ENCODE peak calls at places on chromosomes 12 and 14, in ten cellular contexts. D is upper lobe of right lung; O is neural progenitor cell; R is CD8-positive, alpha-beta memory T cell; P is fibroblast of lung; F is mesendoderm; Q is Peyer's patch; V is K562; M is sigmoid colon; A is mammary epithelial cell. E is an unnamed sample. For H3K27me3, the result is how much of the 10 kb centered on the place peaks cover.

GRCh38 chr12:131755305-131756113 is 44.6 kb downstream of the SFSWAP start:
- DNase-seq in O (peak), M (no peak), A (no peak), D (no peak), V (peak), Q (no peak), R (peak), F (peak), P (peak), E (no peak)

GRCh38 chr14:36513451-36514277 is 6.4 kb downstream of the NKX2-1 start:
- DNase-seq in P (no peak), D (peak), O (peak), V (no peak), R (no peak), F (peak), A (no peak), M (no peak), Q (no peak), E (no peak)

GRCh38 chr12:82479511-82479910 is 121.2 kb downstream of the METTL25 start:
- DNase-seq in D (no peak), O (peak), A (peak), M (no peak), F (no peak), Q (no peak), V (no peak), R (no peak), P (peak), E (no peak)

GRCh38 chr12:115752913-115753726 is 524.4 kb downstream of the MED13L start:
- DNase-seq in Q (peak), M (no peak), P (peak), V (peak), A (peak), F (peak), O (peak), R (no peak), D (no peak), E (peak)

GRCh38 chr12:28132398-28132797 is 57.9 kb upstream of the CCDC91 start:
- DNase-seq in F (no peak), O (no peak), V (no peak), A (no peak), Q (no peak), R (no peak), P (no peak), D (no peak), M (no peak), E (no peak)

GRCh38 chr12:100476013-100476751 is 2.5 kb downstream of the NR1H4 start:
- DNase-seq in A (no peak), O (no peak), M (no peak), V (no peak), P (no peak), R (no peak), D (no peak), Q (no peak), F (peak), E (no peak)

GRCh38 chr14:50964683-50965390 is 20.6 kb upstream of the PYGL start:
- DNase-seq in Q (peak), P (peak), F (no peak), A (peak), V (no peak), M (peak), O (no peak), D (no peak), R (no peak), E (peak)

GRCh38 chr14:95300002-95300696 is 19.6 kb downstream of the CLMN start:
- DNase-seq in R (no peak), F (no peak), A (no peak), V (no peak), P (no peak), M (no peak), Q (no peak), O (no peak), D (no peak), E (no peak)

GRCh38 chr14:62694075-62694474 is 351.2 kb downstream of the KCNH5 start:
- DNase-seq in R (no peak), Q (no peak), F (no peak), O (no peak), P (peak), V (no peak), M (no peak), A (peak), D (no peak), E (no peak)

GRCh38 chr12:57390174-57390573 is 40.7 kb downstream of the R3HDM2 start:
- DNase-seq in R (no peak), M (no peak), O (no peak), F (no peak), P (no peak), V (no peak), D (no peak), Q (no peak), A (no peak), E (no peak)

GRCh38 chr12:53047221-53048032 is 2.4 kb upstream of the TNS2 start:
- DNase-seq in A (no peak), V (peak), R (peak), D (peak), O (peak), P (peak), F (peak), Q (peak), M (peak), E (no peak)

GRCh38 chr12:96241484-96242256 is 47.5 kb downstream of the ELK3 start:
- DNase-seq in V (no peak), A (no peak), P (peak), R (peak), O (no peak), M (peak), Q (peak), D (no peak), F (peak), E (peak)

GRCh38 chr12:127014079-127014478 is 1252.9 kb upstream of the TMEM132C start:
- DNase-seq in O (no peak), P (no peak), R (no peak), M (no peak), V (no peak), A (no peak), Q (no peak), F (no peak), D (no peak), E (no peak)

GRCh38 chr14:93727917-93728650 is 60.2 kb downstream of the PRIMA1 start:
- DNase-seq in A (no peak), P (no peak), R (no peak), Q (no peak), M (no peak), O (no peak), D (peak), V (no peak), F (no peak), E (no peak)

GRCh38 chr14:78697341-78697740 is 527.2 kb downstream of the NRXN3 start:
- DNase-seq in F (peak), O (peak), A (peak), D (no peak), R (no peak), Q (no peak), P (peak), V (no peak), M (no peak), E (no peak)

GRCh38 chr12:107200394-107200793 is 107.0 kb upstream of the CRY1 start:
- DNase-seq in O (no peak), Q (no peak), R (no peak), A (peak), M (no peak), F (peak), P (peak), D (no peak), V (no peak), E (no peak)

GRCh38 chr12:126874427-126875026 is 1392.4 kb upstream of the TMEM132C start:
- DNase-seq in F (peak), V (peak), D (peak), R (peak), Q (peak), P (no peak), M (peak), A (peak), O (peak), E (no peak)

GRCh38 chr12:102521662-102522277 is 41.4 kb upstream of the IGF1 start:
- DNase-seq in D (no peak), A (no peak), F (no peak), V (no peak), Q (no peak), R (no peak), O (no peak), M (no peak), P (no peak), E (no peak)

GRCh38 chr14:101360045-101360931 is 201.0 kb upstream of the DIO3 start:
- DNase-seq in Q (peak), P (peak), V (peak), F (no peak), O (no peak), R (no peak), M (peak), A (no peak), D (no peak), E (peak)

GRCh38 chr14:55699131-55700057 is 119.4 kb downstream of the KTN1 start:
- DNase-seq in A (peak), Q (no peak), F (peak), P (peak), V (no peak), R (no peak), O (no peak), D (no peak), M (no peak), E (no peak)

GRCh38 chr14:105486974-105487448 is 325 bp downstream of the CRIP1 start:
- DNase-seq in Q (peak), P (no peak), F (no peak), M (peak), V (no peak), A (no peak), D (no peak), R (peak), O (peak), E (peak)
- H3K27ac ChIP-seq in Q (peak), P (no peak), F (no peak), M (peak), V (no peak), A (no peak), D (peak), R (peak), O (no peak), E (peak)

DNA sequence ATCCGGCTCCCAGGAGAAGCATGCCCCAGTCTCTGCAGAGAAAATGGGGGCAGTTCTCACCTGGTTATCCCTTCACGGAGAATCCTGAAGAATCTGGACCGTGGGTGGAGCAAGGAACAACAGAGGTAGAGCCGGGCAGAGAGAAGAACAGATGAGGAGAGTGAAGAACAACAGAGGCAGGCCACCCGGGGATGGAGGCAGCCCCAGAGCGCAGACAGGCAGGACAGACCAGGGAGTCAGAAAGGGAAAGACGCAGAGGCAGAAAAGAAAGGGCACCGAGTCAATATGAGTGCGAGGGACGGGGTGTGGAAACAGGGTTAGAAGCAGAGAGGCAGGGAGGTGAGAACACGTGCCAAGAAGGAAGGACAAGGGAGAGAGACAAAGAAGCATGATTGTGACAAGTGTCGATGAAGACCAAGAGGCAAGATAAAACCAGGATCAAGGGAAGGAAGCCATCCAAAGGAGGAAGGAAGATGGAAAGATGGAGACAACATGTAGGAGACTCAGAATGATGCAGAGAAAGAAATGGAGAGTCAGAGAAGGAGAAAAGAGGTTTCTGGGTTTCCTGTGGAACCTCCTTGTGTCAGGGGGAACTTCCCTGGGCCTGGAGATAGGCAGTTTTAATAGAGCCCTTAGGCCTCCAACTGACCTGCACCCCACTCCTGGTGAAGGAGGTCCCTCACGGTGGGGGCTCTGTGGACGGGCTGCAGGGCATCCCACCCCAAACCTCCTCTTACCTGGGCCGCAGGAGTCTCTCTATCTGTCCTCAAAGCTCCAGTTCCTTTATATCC is at the start of gene MYH6:
- DNase-seq in P (no peak), O (no peak), M (no peak), F (no peak), Q (no peak), R (no peak), A (no peak), V (no peak), D (no peak), E (no peak)
- H3K27me3 ChIP-seq in P (under half), O (under half), M (under half), F (under half), Q (under half), R (under half), A (under half), V (half or more), D (under half), E (under half)

DNA sequence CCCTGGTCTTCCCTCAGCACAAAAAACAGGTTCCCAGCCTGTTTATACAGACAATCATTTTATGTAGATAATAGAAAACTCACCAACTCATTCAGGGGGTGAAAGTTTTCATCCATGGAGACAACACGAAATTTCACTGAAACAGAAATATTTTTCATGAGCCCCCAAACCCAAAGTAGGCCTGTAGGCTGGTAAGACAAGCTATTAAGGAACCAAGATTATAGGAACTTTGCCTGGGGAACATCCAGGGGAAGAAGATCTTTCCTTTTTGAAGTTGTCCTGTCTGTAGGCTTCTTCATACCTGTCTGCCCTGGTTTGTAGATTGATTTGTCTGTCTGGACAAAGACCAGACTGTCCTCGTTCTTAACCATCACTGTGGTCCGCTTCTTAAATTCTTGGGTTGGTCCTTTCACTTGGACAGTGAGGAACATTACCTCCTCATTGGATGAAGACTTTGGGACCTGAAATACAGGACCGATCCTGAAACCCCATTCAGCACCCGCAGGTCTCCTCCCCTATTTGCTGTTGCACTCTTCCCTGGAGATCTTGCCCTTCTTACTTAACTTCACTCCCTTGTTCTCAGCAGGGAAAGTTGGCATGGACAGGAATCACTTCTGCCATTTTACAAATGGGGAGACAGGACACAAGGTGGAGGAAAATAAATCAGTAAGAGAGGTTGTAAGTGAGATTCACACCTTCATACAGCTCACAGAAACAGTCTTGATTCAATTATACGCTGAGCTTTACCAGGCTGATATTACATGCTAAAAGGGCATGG is 3.5 kb downstream of the A2M start:
- DNase-seq in Q (no peak), D (no peak), V (no peak), O (no peak), F (no peak), M (no peak), A (no peak), P (no peak), R (no peak), E (no peak)
- H3K27ac ChIP-seq in Q (no peak), D (peak), V (no peak), O (no peak), F (no peak), M (peak), A (no peak), P (no peak), R (no peak), E (peak)

GRCh38 chr12:105300883-105301282 is 29.6 kb upstream of the C12orf75 start:
- DNase-seq in A (no peak), Q (no peak), F (no peak), V (no peak), M (no peak), D (no peak), R (no peak), O (no peak), P (no peak), E (no peak)
- H3K27me3 ChIP-seq in A (under half), Q (under half), F (under half), V (under half), M (under half), D (under half), R (under half), O (under half), P (under half), E (under half)

DNA sequence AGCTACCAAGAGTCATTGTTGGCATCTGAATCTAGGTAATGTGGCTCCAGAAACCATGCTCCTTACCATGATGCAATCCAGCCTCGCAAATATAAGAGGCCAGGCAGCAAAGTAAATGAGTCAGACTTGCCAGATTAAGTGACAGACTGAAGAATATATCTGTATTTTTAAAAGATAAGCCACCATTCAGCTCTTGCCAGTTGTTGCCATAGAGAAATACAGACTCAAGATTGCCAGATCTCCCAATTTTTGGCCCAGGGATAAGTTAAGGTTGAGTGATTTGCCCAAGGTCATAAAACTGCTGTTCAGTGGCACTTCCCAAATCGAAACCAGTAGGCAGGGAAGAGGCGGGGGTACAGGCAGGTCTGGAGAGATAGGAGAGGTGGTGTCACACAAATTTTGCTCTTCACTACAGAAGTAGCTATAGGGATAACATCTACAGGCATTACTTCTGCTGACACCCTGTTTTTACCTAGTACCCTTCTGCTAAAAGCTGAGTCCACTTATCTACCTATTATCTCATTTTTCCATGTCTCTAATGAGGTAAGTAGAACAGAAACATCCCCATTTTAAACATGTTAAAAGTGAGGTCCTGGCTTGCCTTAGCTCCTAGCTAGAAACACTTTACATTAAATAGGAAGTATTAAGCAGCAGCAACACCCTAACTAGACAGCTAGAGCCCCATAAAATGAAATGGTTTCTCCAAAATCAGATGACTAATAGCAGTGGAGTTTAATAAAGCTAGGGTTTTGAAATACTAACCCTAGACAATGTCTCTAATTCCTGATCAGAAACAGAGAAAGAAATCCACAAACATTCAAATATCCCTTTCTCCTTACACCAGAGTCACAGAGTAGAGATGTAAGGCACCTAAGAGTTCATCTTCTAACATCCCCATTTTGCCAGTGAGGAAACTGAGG is 19.5 kb downstream of the DCAF5 start:
- DNase-seq in D (no peak), R (no peak), Q (no peak), P (peak), M (no peak), V (peak), F (peak), O (no peak), A (peak), E (no peak)
- H3K27ac ChIP-seq in D (no peak), R (no peak), Q (no peak), P (no peak), M (peak), V (peak), F (no peak), O (no peak), A (peak), E (peak)

GRCh38 chr12:94170690-94171594 is 22.6 kb downstream of the PLXNC1 start:
- DNase-seq in V (no peak), F (no peak), R (no peak), D (no peak), Q (no peak), M (no peak), O (no peak), P (no peak), A (no peak), E (no peak)

GRCh38 chr12:94172973-94173372 is 24.6 kb downstream of the PLXNC1 start:
- DNase-seq in M (no peak), Q (no peak), F (no peak), P (peak), D (no peak), R (no peak), V (no peak), A (peak), O (no peak), E (no peak)

GRCh38 chr12:94173660-94174265 is 25.4 kb downstream of the PLXNC1 start:
- DNase-seq in M (no peak), F (no peak), A (no peak), Q (no peak), O (no peak), D (no peak), P (no peak), V (no peak), R (peak), E (no peak)

GRCh38 chr12:94171595-94171930 is 23.2 kb downstream of the PLXNC1 start:
- DNase-seq in D (no peak), M (no peak), F (peak), R (no peak), O (no peak), A (no peak), V (no peak), Q (no peak), P (no peak), E (no peak)

GRCh38 chr12:94172031-94172430 is 23.7 kb downstream of the PLXNC1 start:
- DNase-seq in R (no peak), F (peak), Q (no peak), O (peak), D (no peak), M (no peak), V (no peak), P (peak), A (no peak), E (no peak)
- H3K27me3 ChIP-seq in R (under half), F (under half), Q (under half), O (half or more), D (under half), M (under half), V (under half), P (under half), A (under half), E (under half)

E was measured in right atrium auricular region.